ENCODE peak calls at places on chromosomes 5 and 9, in five cellular contexts. M is suprapubic skin, L is mammary epithelial cell, O is right atrium auricular region, S is mucosa of descending colon. Q is an unnamed sample.

GRCh38 chr5:67921004-67921601 is 294.5 kb upstream of the PIK3R1 start:
- DNase-seq in S (no peak), L (no peak), M (no peak), O (no peak), Q (no peak)

GRCh38 chr5:150301170-150301505 is 1.6 kb downstream of the ARSI start:
- DNase-seq in L (no peak), M (no peak), S (no peak), O (no peak), Q (no peak)

GRCh38 chr5:83450840-83451239 is 20.7 kb upstream of the VCAN start:
- DNase-seq in L (peak; percentile 53), M (no peak), O (no peak), S (no peak), Q (no peak)

GRCh38 chr9:127030814-127031740 is 91.4 kb downstream of the ANGPTL2 start:
- DNase-seq in O (no peak), L (no peak), S (no peak), M (no peak), Q (no peak)

GRCh38 chr9:133472753-133473378 is 6.0 kb downstream of the SLC2A6 start:
- DNase-seq in O (no peak), S (peak; percentile 32), M (no peak), L (no peak), Q (no peak)

GRCh38 chr5:43389679-43390329 is 22.4 kb downstream of the CCL28 start:
- DNase-seq in L (peak; percentile 86), O (peak; percentile 66), S (no peak), M (no peak), Q (peak; percentile 95)

GRCh38 chr5:78886650-78887230 is 98.4 kb downstream of the ARSB start:
- DNase-seq in S (no peak), O (no peak), L (no peak), M (no peak), Q (no peak)

GRCh38 chr5:74233571-74233970 is 407.0 kb downstream of the ENC1 start:
- DNase-seq in M (no peak), L (peak; percentile 86), O (no peak), S (no peak), Q (no peak)

GRCh38 chr9:88954073-88954472 is 37.2 kb upstream of the S1PR3 start:
- DNase-seq in S (no peak), O (no peak), L (peak; percentile 62), M (no peak), Q (no peak)

GRCh38 chr5:156802501-156802900 is 47.6 kb upstream of the PPP1R2B start:
- DNase-seq in M (no peak), O (no peak), L (no peak), S (no peak), Q (no peak)

GRCh38 chr9:35862328-35862727 is 7.9 kb downstream of the OR13J1 start:
- DNase-seq in O (no peak), S (no peak), L (no peak), M (no peak), Q (no peak)

GRCh38 chr5:122195784-122196394 is 66.5 kb downstream of the ZNF474 start:
- DNase-seq in O (no peak), L (peak; percentile 39), S (no peak), M (no peak), Q (peak; percentile 74)

DNA sequence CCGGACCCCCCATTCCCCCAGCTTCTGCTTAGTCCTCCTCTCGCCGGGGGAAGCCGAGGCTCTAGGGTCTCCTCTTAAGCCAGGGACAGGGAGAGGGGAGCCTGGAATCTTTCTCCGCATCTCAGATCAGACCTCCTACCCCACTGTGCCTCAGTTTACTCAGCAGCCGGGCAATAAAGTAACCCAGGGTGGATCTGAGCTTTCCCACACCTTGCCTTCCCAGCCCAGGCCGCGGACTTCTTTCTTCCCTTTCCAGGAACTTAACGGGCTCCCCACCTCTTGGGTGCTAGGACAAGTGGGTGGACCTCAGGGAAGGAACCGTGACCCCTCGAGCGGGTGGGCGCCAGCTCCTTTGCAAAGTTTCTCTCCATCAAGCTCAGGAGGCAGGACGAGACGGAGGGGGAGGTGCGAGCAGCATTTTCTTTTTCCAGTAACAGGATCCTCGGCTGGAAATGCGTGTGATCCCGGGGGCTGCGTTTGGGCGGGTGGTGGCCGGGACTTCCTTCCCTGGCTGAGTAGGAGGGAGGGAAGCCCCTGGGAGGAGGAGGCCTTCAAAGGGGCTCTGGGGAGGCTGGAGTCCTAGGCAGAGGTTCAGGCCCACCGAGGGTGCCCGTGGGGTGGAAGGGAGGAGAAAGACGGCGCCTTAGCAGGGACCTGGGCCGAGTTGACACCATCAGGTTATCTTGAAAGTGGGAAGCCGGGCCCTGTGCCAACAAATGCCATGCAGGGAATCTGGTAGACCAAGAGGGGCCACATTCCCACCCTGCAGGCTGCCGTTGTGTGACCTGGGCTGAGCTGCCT is 803 bp downstream of the DAB2IP start:
- DNase-seq in S (peak; percentile 68), L (no peak), O (no peak), M (no peak), Q (no peak)
- H3K4me3 ChIP-seq in S (peak overlapping the region; percentile 51), L (peak overlapping the region; percentile 35), O (peak overlapping the region; percentile 55), M (peak overlapping the region; percentile 64), Q (peak overlapping the region; percentile 41)

GRCh38 chr5:142206801-142207200 is 98.2 kb downstream of the NDFIP1 start:
- DNase-seq in O (no peak), S (no peak), M (no peak), L (no peak), Q (no peak)
- TF ChIP-seq CTCF in O (no peak), S (no peak), M (no peak), L (peak; percentile 21), Q (no peak)

DNA sequence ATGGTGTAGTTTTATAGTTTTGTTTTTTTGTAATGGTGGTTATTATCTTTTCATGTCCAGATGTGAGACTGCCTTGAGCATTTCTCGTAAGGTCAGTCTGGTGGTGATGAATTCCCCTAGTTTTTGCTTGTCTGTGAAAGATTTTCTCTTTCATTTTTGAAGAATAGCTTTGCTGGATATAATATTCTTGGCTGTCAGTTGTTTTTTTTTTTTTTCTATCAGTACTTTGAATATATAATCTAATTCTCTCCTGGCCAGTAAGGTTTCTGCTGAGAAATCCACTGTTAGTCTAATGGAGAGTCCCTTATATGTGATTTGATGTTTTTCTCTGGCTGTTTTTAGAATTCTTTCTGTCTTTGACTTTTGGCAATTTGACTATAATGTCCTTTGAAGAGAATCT is 106.9 kb downstream of the CARTPT start:
- DNase-seq in O (no peak), M (no peak), L (no peak), S (no peak), Q (no peak)
- H3K9me3 ChIP-seq in O (no peaks in the 10 kb centered on the region), M (peaks cover 10% of the 10 kb centered on the region), L (peaks cover 5% of the 10 kb centered on the region), S (peaks cover 19% of the 10 kb centered on the region), Q (no peaks in the 10 kb centered on the region)

GRCh38 chr9:129884220-129885017 is 49.2 kb downstream of the USP20 start:
- DNase-seq in O (peak; percentile 87), M (peak; percentile 95), L (peak; percentile 65), S (peak; percentile 97), Q (peak; percentile 94)
- H3K4me3 ChIP-seq in O (peak overlapping the region; percentile 18), M (peak overlapping the region; percentile 44), L (peak overlapping the region; percentile 45), S (no peak overlapping the region), Q (peak overlapping the region; percentile 14)